ENCODE peak calls at places on chromosomes 1 and 21, in nine cellular contexts. R is skeletal muscle cell; Q is stimulated activated naive B cell treated with anti-CD40 and anti-IgM and Interleukin-4, amounts not matched to agents 10 μg/mL and 1 μg/mL and 100 μg/mL, for 72 hours; Y is renal cortical epithelial cell; U is GF-D8; V is SW 1271; P is activated T-cell treated with anti-CD3 and anti-CD28 coated beads for 1 hour; A is A172; J is lung microvascular endothelial cell. W is an unnamed sample.

GRCh38 chr1:232705815-232706575 is 76.1 kb upstream of the SIPA1L2 start:
- DNase-seq in U (no peak), V (no peak), J (peak), Q (no peak), R (no peak), P (no peak), Y (peak), A (no peak), W (no peak)

GRCh38 chr1:37250371-37250770 is 216.1 kb upstream of the GRIK3 start:
- DNase-seq in U (no peak), P (no peak), J (no peak), A (peak), Y (no peak), R (no peak), Q (no peak), V (no peak), W (no peak)

GRCh38 chr1:40896482-40896881 is 34.3 kb upstream of the CITED4 start:
- DNase-seq in R (no peak), U (no peak), P (no peak), J (no peak), Q (no peak), V (no peak), Y (no peak), A (no peak), W (no peak)

GRCh38 chr1:13570924-13571323 is 12.7 kb upstream of the PDPN start:
- DNase-seq in V (no peak), Q (no peak), P (no peak), J (no peak), U (no peak), R (no peak), Y (no peak), A (no peak), W (no peak)

GRCh38 chr1:51280321-51281096 is 44.4 kb downstream of the RNF11 start:
- DNase-seq in J (no peak), R (no peak), V (no peak), P (no peak), A (no peak), Q (no peak), U (no peak), Y (peak), W (no peak)

GRCh38 chr1:84073266-84073665 is 70.8 kb upstream of the PRKACB start:
- DNase-seq in J (no peak), Y (no peak), U (no peak), P (no peak), R (no peak), Q (no peak), V (no peak), A (no peak), W (no peak)

GRCh38 chr1:25614466-25615171 is 2.0 kb upstream of the MAN1C1 start:
- DNase-seq in R (no peak), A (no peak), Q (no peak), J (no peak), Y (no peak), U (no peak), P (no peak), V (no peak), W (no peak)

GRCh38 chr1:159492575-159493323 is 43.1 kb downstream of the OR10J5 start:
- DNase-seq in J (peak), Q (no peak), U (no peak), Y (no peak), V (no peak), P (no peak), A (peak), R (peak), W (no peak)

GRCh38 chr1:239321877-239322276 is 64.5 kb upstream of the CHRM3 start:
- DNase-seq in P (no peak), A (no peak), R (no peak), J (no peak), Q (no peak), V (no peak), U (no peak), Y (no peak), W (no peak)

GRCh38 chr21:35170244-35170756 is 121.2 kb upstream of the RUNX1 start:
- DNase-seq in U (no peak), J (no peak), Q (no peak), V (no peak), R (no peak), P (no peak), A (no peak), Y (no peak), W (peak)

GRCh38 chr1:42324398-42325013 is 10.5 kb downstream of the FOXJ3 start:
- DNase-seq in Q (no peak), Y (no peak), U (no peak), R (no peak), J (no peak), A (no peak), V (no peak), P (no peak), W (no peak)

GRCh38 chr1:206925116-206925736 is 3.5 kb upstream of the FCMR start:
- DNase-seq in U (no peak), P (peak), Y (peak), A (no peak), R (no peak), J (no peak), Q (peak), V (no peak), W (peak)